ENCODE peak calls at places on chromosomes 11 and 22, in four cellular contexts. One of them, this sample, is unnamed.

GRCh38 chr22:44408227-44409192 is 89.5 kb downstream of the RTL6 start:
- DNase-seq in fibroblast of pulmonary artery: no peak
- DNase-seq in tibial artery: no peak
- DNase-seq in brain microvascular endothelial cell: no peak
- DNase-seq in this sample: no peak

GRCh38 chr11:99325807-99326206 is 305.1 kb downstream of the CNTN5 start:
- DNase-seq in fibroblast of pulmonary artery: peak
- DNase-seq in tibial artery: no peak
- DNase-seq in brain microvascular endothelial cell: peak
- DNase-seq in this sample: peak

GRCh38 chr11:35029979-35030378 is 109.0 kb upstream of the CD44 start:
- DNase-seq in fibroblast of pulmonary artery: peak
- DNase-seq in tibial artery: no peak
- DNase-seq in brain microvascular endothelial cell: peak
- DNase-seq in this sample: peak

GRCh38 chr11:96207459-96208449 is 135.2 kb downstream of the MAML2 start:
- DNase-seq in fibroblast of pulmonary artery: peak
- DNase-seq in tibial artery: no peak
- DNase-seq in brain microvascular endothelial cell: no peak
- DNase-seq in this sample: peak

GRCh38 chr22:44583076-44583760 is 85.2 kb upstream of the RTL6 start:
- DNase-seq in fibroblast of pulmonary artery: peak
- DNase-seq in tibial artery: peak
- DNase-seq in brain microvascular endothelial cell: no peak
- DNase-seq in this sample: peak

GRCh38 chr11:122138759-122139594 is 23.0 kb upstream of the BLID start:
- DNase-seq in fibroblast of pulmonary artery: peak
- DNase-seq in tibial artery: no peak
- DNase-seq in brain microvascular endothelial cell: peak
- DNase-seq in this sample: no peak

GRCh38 chr22:47199949-47200272 is 437.5 kb downstream of the TBC1D22A start:
- DNase-seq in fibroblast of pulmonary artery: no peak
- DNase-seq in tibial artery: no peak
- DNase-seq in brain microvascular endothelial cell: no peak
- DNase-seq in this sample: no peak

GRCh38 chr11:68300076-68300830 is 12.1 kb upstream of the LRP5 start:
- DNase-seq in fibroblast of pulmonary artery: no peak
- DNase-seq in tibial artery: no peak
- DNase-seq in brain microvascular endothelial cell: no peak
- DNase-seq in this sample: no peak

GRCh38 chr11:112784323-112785073 is 176.7 kb upstream of the NCAM1 start:
- DNase-seq in fibroblast of pulmonary artery: peak
- DNase-seq in tibial artery: peak
- DNase-seq in brain microvascular endothelial cell: peak
- DNase-seq in this sample: peak

GRCh38 chr11:111812211-111812610 is 46.0 kb upstream of the PPP2R1B start:
- DNase-seq in fibroblast of pulmonary artery: no peak
- DNase-seq in tibial artery: no peak
- DNase-seq in brain microvascular endothelial cell: no peak
- DNase-seq in this sample: no peak

GRCh38 chr22:23197836-23198235 is 17.5 kb downstream of the BCR start:
- DNase-seq in fibroblast of pulmonary artery: no peak
- DNase-seq in tibial artery: no peak
- DNase-seq in brain microvascular endothelial cell: no peak
- DNase-seq in this sample: no peak

GRCh38 chr11:123375832-123376231 is 54.2 kb upstream of the GRAMD1B start:
- DNase-seq in fibroblast of pulmonary artery: no peak
- DNase-seq in tibial artery: no peak
- DNase-seq in brain microvascular endothelial cell: no peak
- DNase-seq in this sample: no peak

GRCh38 chr11:56852131-56852530 is 103.6 kb upstream of the OR9G4 start:
- DNase-seq in fibroblast of pulmonary artery: no peak
- DNase-seq in tibial artery: no peak
- DNase-seq in brain microvascular endothelial cell: no peak
- DNase-seq in this sample: no peak

GRCh38 chr11:123561046-123561781 is 93.2 kb downstream of the SCN3B start:
- DNase-seq in fibroblast of pulmonary artery: peak
- DNase-seq in tibial artery: no peak
- DNase-seq in brain microvascular endothelial cell: peak
- DNase-seq in this sample: peak

GRCh38 chr11:11620966-11621880 is 582 bp downstream of the GALNT18 start:
- DNase-seq in fibroblast of pulmonary artery: no peak
- DNase-seq in tibial artery: peak
- DNase-seq in brain microvascular endothelial cell: no peak
- DNase-seq in this sample: peak

GRCh38 chr22:29988719-29989118 is 91.5 kb upstream of the HORMAD2 start:
- DNase-seq in fibroblast of pulmonary artery: peak
- DNase-seq in tibial artery: no peak
- DNase-seq in brain microvascular endothelial cell: no peak
- DNase-seq in this sample: no peak

GRCh38 chr11:31397239-31397834 is 27.7 kb downstream of the DNAJC24 start:
- DNase-seq in fibroblast of pulmonary artery: peak
- DNase-seq in tibial artery: no peak
- DNase-seq in brain microvascular endothelial cell: no peak
- DNase-seq in this sample: peak

GRCh38 chr22:32850591-32851517 is 49.3 kb downstream of the TIMP3 start:
- DNase-seq in fibroblast of pulmonary artery: peak
- DNase-seq in tibial artery: peak
- DNase-seq in brain microvascular endothelial cell: no peak
- DNase-seq in this sample: peak

GRCh38 chr11:110349109-110349996 is 52.9 kb upstream of the RDX start:
- DNase-seq in fibroblast of pulmonary artery: no peak
- DNase-seq in tibial artery: no peak
- DNase-seq in brain microvascular endothelial cell: no peak
- DNase-seq in this sample: no peak

GRCh38 chr22:45584621-45585436 is 82.1 kb downstream of the FBLN1 start:
- DNase-seq in fibroblast of pulmonary artery: no peak
- DNase-seq in tibial artery: no peak
- DNase-seq in brain microvascular endothelial cell: no peak
- DNase-seq in this sample: no peak

GRCh38 chr11:8802263-8802662 is 108.7 kb upstream of the AKIP1 start:
- DNase-seq in fibroblast of pulmonary artery: no peak
- DNase-seq in tibial artery: no peak
- DNase-seq in brain microvascular endothelial cell: no peak
- DNase-seq in this sample: no peak

GRCh38 chr11:74532496-74533246 is 39.1 kb upstream of the LIPT2 start:
- DNase-seq in fibroblast of pulmonary artery: no peak
- DNase-seq in tibial artery: no peak
- DNase-seq in brain microvascular endothelial cell: no peak
- DNase-seq in this sample: no peak

GRCh38 chr11:57314221-57314973 is 10.4 kb downstream of the TNKS1BP1 start:
- DNase-seq in fibroblast of pulmonary artery: no peak
- DNase-seq in tibial artery: no peak
- DNase-seq in brain microvascular endothelial cell: no peak
- DNase-seq in this sample: no peak

GRCh38 chr11:2376751-2377451 is at the start of gene CD81:
- DNase-seq in fibroblast of pulmonary artery: peak
- DNase-seq in tibial artery: no peak
- DNase-seq in brain microvascular endothelial cell: no peak
- DNase-seq in this sample: peak

GRCh38 chr11:10694481-10695239 is 1.1 kb upstream of the IRAG1 start:
- DNase-seq in fibroblast of pulmonary artery: no peak
- DNase-seq in tibial artery: no peak
- DNase-seq in brain microvascular endothelial cell: peak
- DNase-seq in this sample: peak

GRCh38 chr22:29481265-29482000 is 1.4 kb downstream of the NEFH start:
- DNase-seq in fibroblast of pulmonary artery: peak
- DNase-seq in tibial artery: no peak
- DNase-seq in brain microvascular endothelial cell: no peak
- DNase-seq in this sample: no peak

GRCh38 chr11:35288311-35288710 is 131.0 kb downstream of the SLC1A2 start:
- DNase-seq in fibroblast of pulmonary artery: no peak
- DNase-seq in tibial artery: no peak
- DNase-seq in brain microvascular endothelial cell: no peak
- DNase-seq in this sample: no peak

GRCh38 chr22:33538277-33538885 is 381.9 kb downstream of the LARGE1 start:
- DNase-seq in fibroblast of pulmonary artery: no peak
- DNase-seq in tibial artery: no peak
- DNase-seq in brain microvascular endothelial cell: no peak
- DNase-seq in this sample: no peak

GRCh38 chr11:33515347-33515746 is 185.3 kb downstream of the C11orf91 start:
- DNase-seq in fibroblast of pulmonary artery: peak
- DNase-seq in tibial artery: no peak
- DNase-seq in brain microvascular endothelial cell: no peak
- DNase-seq in this sample: peak

GRCh38 chr11:26712497-26712896 is 9.4 kb downstream of the SLC5A12 start:
- DNase-seq in fibroblast of pulmonary artery: no peak
- DNase-seq in tibial artery: no peak
- DNase-seq in brain microvascular endothelial cell: no peak
- DNase-seq in this sample: no peak

GRCh38 chr11:124725719-124726105 is 14.0 kb upstream of the NRGN start:
- DNase-seq in fibroblast of pulmonary artery: peak
- DNase-seq in tibial artery: no peak
- DNase-seq in brain microvascular endothelial cell: peak
- DNase-seq in this sample: peak
- H3K4me3 ChIP-seq in fibroblast of pulmonary artery: peak
- H3K4me3 ChIP-seq in tibial artery: no peak
- H3K4me3 ChIP-seq in brain microvascular endothelial cell: no peak
- H3K4me3 ChIP-seq in this sample: no peak

DNA sequence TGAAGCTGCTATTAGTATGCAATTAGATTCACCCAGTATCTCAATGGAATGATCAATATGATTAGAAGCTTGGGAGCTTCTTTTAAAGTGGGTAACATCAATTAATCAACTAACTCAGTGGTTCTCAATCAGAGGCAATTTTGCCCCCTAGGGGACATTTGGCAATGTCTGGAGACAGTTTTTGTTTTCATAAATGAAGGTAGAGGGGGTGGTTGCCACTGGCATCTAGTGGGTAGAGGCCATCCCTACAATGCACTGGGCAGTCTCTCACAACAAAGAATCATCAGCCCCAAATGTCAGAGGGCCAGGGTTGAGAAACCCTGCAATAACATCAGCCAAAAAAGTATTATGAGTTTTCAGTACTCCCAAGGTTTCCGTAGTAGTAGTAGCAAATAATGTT is 5.9 kb upstream of the AMOTL1 start:
- DNase-seq in fibroblast of pulmonary artery: no peak
- DNase-seq in tibial artery: no peak
- DNase-seq in brain microvascular endothelial cell: no peak
- DNase-seq in this sample: peak
- TF ChIP-seq CTCF in fibroblast of pulmonary artery: peak
- TF ChIP-seq CTCF in tibial artery: no peak
- TF ChIP-seq CTCF in brain microvascular endothelial cell: peak
- TF ChIP-seq CTCF in this sample: peak

GRCh38 chr22:36775966-36776669 is at the start of gene IFT27:
- DNase-seq in fibroblast of pulmonary artery: peak
- DNase-seq in tibial artery: peak
- DNase-seq in brain microvascular endothelial cell: peak
- DNase-seq in this sample: peak

GRCh38 chr22:36778020-36778419 is 2.1 kb upstream of the IFT27 start:
- DNase-seq in fibroblast of pulmonary artery: no peak
- DNase-seq in tibial artery: no peak
- DNase-seq in brain microvascular endothelial cell: no peak
- DNase-seq in this sample: no peak

GRCh38 chr22:36773935-36774334 is 2.0 kb downstream of the IFT27 start:
- DNase-seq in fibroblast of pulmonary artery: peak
- DNase-seq in tibial artery: no peak
- DNase-seq in brain microvascular endothelial cell: peak
- DNase-seq in this sample: peak

GRCh38 chr22:36775589-36775965 is 342 bp downstream of the IFT27 start:
- DNase-seq in fibroblast of pulmonary artery: peak
- DNase-seq in tibial artery: peak
- DNase-seq in brain microvascular endothelial cell: no peak
- DNase-seq in this sample: peak

DNA sequence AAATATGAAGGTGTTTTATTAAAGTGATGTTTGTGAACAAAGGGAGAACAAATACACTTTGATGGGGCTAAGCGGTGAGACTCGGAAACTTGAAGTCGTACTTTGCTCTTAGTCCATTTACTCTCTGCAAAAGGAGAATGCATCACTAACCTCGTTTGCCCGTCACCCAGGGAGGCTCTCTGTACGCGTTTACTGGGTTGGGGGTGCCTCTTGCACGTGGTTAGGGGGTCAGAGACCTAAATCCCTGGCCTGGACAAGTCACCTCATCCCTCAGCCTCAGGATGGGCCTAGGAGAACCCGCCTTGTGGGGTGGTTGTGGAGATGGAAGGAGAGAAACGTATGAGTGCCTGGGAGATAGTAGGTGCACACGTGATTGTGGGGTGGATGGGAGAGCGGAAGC is 803 bp upstream of the IFT27 start:
- DNase-seq in fibroblast of pulmonary artery: no peak
- DNase-seq in tibial artery: no peak
- DNase-seq in brain microvascular endothelial cell: no peak
- DNase-seq in this sample: no peak
- H3K4me3 ChIP-seq in fibroblast of pulmonary artery: peak
- H3K4me3 ChIP-seq in tibial artery: peak
- H3K4me3 ChIP-seq in brain microvascular endothelial cell: peak
- H3K4me3 ChIP-seq in this sample: no peak

GRCh38 chr11:70079691-70080090 is 1.6 kb downstream of the ANO1 start:
- DNase-seq in fibroblast of pulmonary artery: no peak
- DNase-seq in tibial artery: peak
- DNase-seq in brain microvascular endothelial cell: no peak
- DNase-seq in this sample: no peak

GRCh38 chr11:70084046-70084984 is 6.2 kb downstream of the ANO1 start:
- DNase-seq in fibroblast of pulmonary artery: no peak
- DNase-seq in tibial artery: no peak
- DNase-seq in brain microvascular endothelial cell: no peak
- DNase-seq in this sample: no peak

GRCh38 chr11:70085815-70086769 is 8.0 kb downstream of the ANO1 start:
- DNase-seq in fibroblast of pulmonary artery: no peak
- DNase-seq in tibial artery: no peak
- DNase-seq in brain microvascular endothelial cell: no peak
- DNase-seq in this sample: no peak

GRCh38 chr11:70080763-70081162 is 2.6 kb downstream of the ANO1 start:
- DNase-seq in fibroblast of pulmonary artery: no peak
- DNase-seq in tibial artery: peak
- DNase-seq in brain microvascular endothelial cell: no peak
- DNase-seq in this sample: no peak

GRCh38 chr11:70082829-70083228 is 4.7 kb downstream of the ANO1 start:
- DNase-seq in fibroblast of pulmonary artery: no peak
- DNase-seq in tibial artery: no peak
- DNase-seq in brain microvascular endothelial cell: no peak
- DNase-seq in this sample: no peak
- TF ChIP-seq CTCF in fibroblast of pulmonary artery: peak
- TF ChIP-seq CTCF in tibial artery: no peak
- TF ChIP-seq CTCF in brain microvascular endothelial cell: peak
- TF ChIP-seq CTCF in this sample: peak

DNA sequence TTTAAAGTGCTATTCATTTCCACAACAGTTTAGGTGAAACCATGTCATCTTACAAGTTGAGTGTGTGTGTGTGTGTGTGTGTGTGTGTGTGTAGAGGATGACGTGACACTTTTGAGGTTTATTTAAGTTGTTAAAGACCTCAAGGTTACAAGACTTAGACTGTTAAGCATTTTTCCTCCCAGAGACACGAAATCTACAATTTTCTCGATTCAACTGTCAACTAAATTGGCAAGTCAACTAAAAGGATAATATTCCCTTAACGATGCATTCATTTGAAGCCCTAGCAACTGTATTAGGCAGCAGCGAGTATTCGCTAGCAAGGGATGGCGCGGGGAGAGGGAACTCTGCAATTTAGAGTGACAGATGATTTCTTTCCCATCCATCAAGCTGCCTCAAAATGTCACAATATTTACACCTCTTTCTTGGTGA is 17.6 kb upstream of the BDNF start:
- DNase-seq in fibroblast of pulmonary artery: peak
- DNase-seq in tibial artery: no peak
- DNase-seq in brain microvascular endothelial cell: no peak
- DNase-seq in this sample: peak
- H3K4me3 ChIP-seq in fibroblast of pulmonary artery: peak
- H3K4me3 ChIP-seq in tibial artery: peak
- H3K4me3 ChIP-seq in brain microvascular endothelial cell: peak
- H3K4me3 ChIP-seq in this sample: peak

This sample was measured in cardiac fibroblast.